ENCODE peak calls at places on chromosomes 16 and 17, in four cellular contexts. D is Karpas-422, T is fibroblast of lung, L is right cardiac atrium. E is an unnamed sample. For H3K4me1, the result is how much of the 10 kb centered on the place peaks cover.

GRCh38 chr16:85448557-85449194 is 164.4 kb upstream of the GSE1 start:
- DNase-seq in D (no peak), T (no peak), L (no peak), E (no peak)

GRCh38 chr17:55926276-55926995 is 175.6 kb downstream of the PCTP start:
- DNase-seq in L (no peak), D (no peak), T (no peak), E (peak)

GRCh38 chr17:43411369-43411677 is 12.5 kb downstream of the ARL4D start:
- DNase-seq in D (no peak), T (no peak), L (no peak), E (no peak)

GRCh38 chr16:87325480-87325879 is 8.3 kb upstream of the C16orf95 start:
- DNase-seq in T (no peak), L (no peak), D (no peak), E (no peak)

GRCh38 chr17:53061446-53061845 is 761.3 kb upstream of the KIF2B start:
- DNase-seq in D (no peak), T (no peak), L (no peak), E (peak)

GRCh38 chr16:88442811-88443576 is 10.1 kb upstream of the ZFPM1 start:
- DNase-seq in L (peak), T (peak), D (peak), E (peak)

GRCh38 chr17:1714488-1714979 is 4.4 kb upstream of the TLCD2 start:
- DNase-seq in D (no peak), L (peak), T (peak), E (peak)

GRCh38 chr17:4068918-4069317 is 73.9 kb downstream of the ZZEF1 start:
- DNase-seq in D (no peak), T (no peak), L (no peak), E (no peak)

GRCh38 chr17:80118601-80119270 is 17.4 kb downstream of the GAA start:
- DNase-seq in T (no peak), L (no peak), D (no peak), E (no peak)

GRCh38 chr16:65728172-65728571 is 606.3 kb upstream of the CDH11 start:
- DNase-seq in D (no peak), T (no peak), L (peak), E (no peak)

GRCh38 chr16:31082368-31083045 is 6.2 kb downstream of the PRSS53 start:
- DNase-seq in L (no peak), D (peak), T (no peak), E (no peak)

GRCh38 chr17:78862073-78863023 is 21.7 kb upstream of the USP36 start:
- DNase-seq in T (peak), L (peak), D (no peak), E (no peak)

GRCh38 chr16:80466024-80466986 is 74.5 kb upstream of the DYNLRB2 start:
- DNase-seq in D (peak), L (peak), T (peak), E (peak)

GRCh38 chr17:81502471-81503017 is 10.1 kb downstream of the ACTG1 start:
- DNase-seq in D (no peak), L (no peak), T (no peak), E (no peak)

GRCh38 chr17:7394452-7395191 is at the start of gene PLSCR3:
- DNase-seq in T (peak), D (peak), L (peak), E (no peak)

GRCh38 chr16:19184823-19185509 is 16.9 kb downstream of the SYT17 start:
- DNase-seq in D (no peak), L (no peak), T (no peak), E (no peak)

GRCh38 chr17:15384142-15384803 is 42.9 kb upstream of the TEKT3 start:
- DNase-seq in L (peak), D (no peak), T (peak), E (no peak)

GRCh38 chr16:77585852-77586251 is 136.5 kb upstream of the NUDT7 start:
- DNase-seq in L (no peak), D (no peak), T (no peak), E (no peak)

GRCh38 chr16:82782715-82783251 is 156.0 kb downstream of the CDH13 start:
- DNase-seq in T (no peak), L (no peak), D (no peak), E (no peak)

GRCh38 chr17:67211742-67212141 is 33.3 kb downstream of the HELZ start:
- DNase-seq in L (no peak), T (peak), D (no peak), E (no peak)

GRCh38 chr16:71924710-71925109 is 29.4 kb downstream of the IST1 start:
- DNase-seq in T (no peak), D (no peak), L (no peak), E (no peak)

GRCh38 chr16:71930013-71930563 is 34.8 kb downstream of the IST1 start:
- DNase-seq in T (no peak), L (no peak), D (no peak), E (no peak)

GRCh38 chr16:71929048-71929447 is 33.7 kb downstream of the IST1 start:
- DNase-seq in L (peak), T (peak), D (no peak), E (no peak)

GRCh38 chr16:71927383-71927782 is 32.1 kb downstream of the IST1 start:
- DNase-seq in L (peak), D (no peak), T (peak), E (no peak)

GRCh38 chr16:71927787-71928186 is 32.5 kb downstream of the IST1 start:
- DNase-seq in T (no peak), L (peak), D (no peak), E (no peak)
- H3K4me1 ChIP-seq in T (under half), L (under half), D (under half), E (under half)

DNA sequence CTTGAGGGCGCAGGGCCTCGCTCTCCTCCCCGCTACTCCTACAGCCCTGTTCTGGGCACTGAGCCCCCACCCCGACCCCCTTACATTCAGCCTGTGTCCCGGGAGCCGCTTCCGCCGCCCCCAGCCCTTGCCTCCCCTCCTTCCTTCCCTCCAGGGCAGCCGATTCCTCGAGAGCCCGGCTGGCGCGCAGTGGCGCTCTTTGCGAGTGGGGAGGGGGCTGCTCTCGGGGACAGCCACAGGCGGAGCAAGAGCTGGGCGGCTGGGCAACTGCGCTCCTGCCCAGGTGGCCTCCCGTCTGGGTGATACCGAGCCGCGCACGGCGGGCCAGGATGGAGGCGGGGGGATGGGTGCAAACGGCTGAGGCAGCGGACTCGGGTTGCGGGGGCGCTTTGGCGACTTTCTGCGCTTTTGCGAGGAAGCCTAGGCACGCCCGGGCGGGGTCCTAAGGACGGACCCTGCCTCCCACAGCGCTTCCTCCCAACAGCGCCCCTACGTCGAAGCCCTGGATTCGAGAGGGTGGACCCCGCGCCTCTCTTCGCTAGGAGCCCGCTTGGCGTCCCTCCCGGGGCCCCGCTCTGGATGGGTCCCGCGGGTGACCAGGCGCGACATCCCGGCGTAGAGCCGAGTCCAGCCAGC is 1.3 kb downstream of the MMP15 start:
- DNase-seq in L (no peak), T (no peak), D (no peak), E (no peak)
- H3K27ac ChIP-seq in L (peak), T (no peak), D (no peak), E (no peak)

GRCh38 chr17:77303620-77304019 is 162.9 kb downstream of the SEC14L1 start:
- DNase-seq in T (peak), D (no peak), L (no peak), E (no peak)
- H3K4me1 ChIP-seq in T (under half), D (under half), L (under half), E (under half)

DNA sequence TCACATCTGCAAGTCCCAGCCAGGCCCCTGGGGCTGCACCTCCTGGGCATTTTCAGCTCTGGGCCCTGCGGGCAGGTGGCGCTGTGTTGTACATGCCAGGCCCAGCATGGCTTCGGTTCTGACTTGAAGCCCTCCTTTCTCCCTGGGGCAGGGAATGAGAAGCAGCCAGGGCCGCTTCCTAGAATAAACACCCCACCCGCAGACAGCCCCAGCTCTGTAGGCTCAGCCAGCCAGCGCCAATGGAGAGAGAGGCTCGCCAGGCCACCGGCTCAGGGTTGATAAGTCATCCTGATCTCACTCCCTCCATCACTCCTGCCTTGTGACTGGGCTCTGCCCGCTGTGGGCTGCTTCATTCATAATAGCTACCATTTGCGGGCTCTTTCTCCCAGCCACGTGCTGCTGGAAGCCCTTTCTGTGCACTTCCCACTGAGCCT is 6.0 kb upstream of the GLIS2 start:
- DNase-seq in D (peak), T (peak), L (peak), E (peak)
- H3K27ac ChIP-seq in D (no peak), T (peak), L (peak), E (no peak)

DNA sequence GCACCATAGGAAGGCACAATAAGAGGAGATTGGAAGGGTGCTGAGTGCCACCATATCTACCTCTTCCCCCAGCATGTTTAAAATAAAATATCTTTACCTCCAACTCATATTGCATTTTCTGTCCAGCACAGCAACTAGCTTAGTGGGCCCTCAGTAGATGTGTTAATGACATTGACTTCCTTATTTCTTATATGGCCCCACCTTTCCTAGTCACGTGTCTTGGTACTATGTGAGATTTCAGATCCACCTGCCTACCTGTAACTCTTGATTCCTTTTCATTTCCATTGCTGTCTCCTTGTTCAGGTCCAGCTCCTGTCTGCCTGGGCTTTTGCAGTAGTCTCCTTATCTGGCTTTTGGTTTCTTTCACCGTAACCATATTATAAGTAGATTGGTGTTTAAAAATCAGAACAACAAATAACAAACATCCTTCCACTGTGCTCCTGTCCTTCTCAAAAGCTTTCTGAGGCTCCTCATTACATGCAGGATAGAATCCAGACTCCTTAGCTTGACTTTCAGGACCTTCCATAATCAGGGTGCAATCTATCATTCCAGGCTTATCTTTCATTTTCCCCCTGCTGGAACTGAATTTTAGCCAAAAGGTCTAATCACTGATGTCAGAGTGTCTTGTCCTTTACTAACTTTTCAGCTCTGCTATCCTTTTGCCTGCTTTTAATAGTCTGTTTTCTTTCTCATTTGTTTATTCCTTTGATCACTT is 71.3 kb downstream of the FTO start:
- DNase-seq in D (no peak), T (no peak), L (no peak), E (no peak)
- H3K4me1 ChIP-seq in D (half or more), T (under half), L (under half), E (under half)

E was measured in iPS DF 6.9.